ENCODE peak calls at places on chromosome 9, in nine cellular contexts. Y is HT1080; B is foreskin fibroblast; G is stimulated activated CD4-positive, alpha-beta T cell treated with anti-CD3 and anti-CD28 coated beads, Interleukin-1b, Interleukin-23, amount 100 ng/mL, for 1 hour; S is GM20000; P is cardiac septum; I is HCT116; H is DND-41; F is DMS153. Z is an unnamed sample.

GRCh38 chr9:107734231-107735014 is 244.9 kb upstream of the KLF4 start:
- DNase-seq in I (no peak), P (no peak), H (no peak), F (no peak), Y (peak; percentile 51), G (no peak), B (peak; percentile 90), S (no peak), Z (no peak)

GRCh38 chr9:117444466-117444865 is 29.6 kb upstream of the ASTN2 start:
- DNase-seq in S (no peak), Y (no peak), P (no peak), F (no peak), B (no peak), G (no peak), H (no peak), I (no peak), Z (no peak)

GRCh38 chr9:101388507-101388993 is 3.7 kb upstream of the BAAT start:
- DNase-seq in H (no peak), I (no peak), S (no peak), F (no peak), Y (no peak), G (no peak), B (no peak), P (no peak), Z (no peak)

GRCh38 chr9:95058795-95059386 is 258.6 kb downstream of the FANCC start:
- DNase-seq in I (no peak), Y (no peak), S (no peak), B (no peak), P (no peak), H (no peak), F (no peak), G (no peak), Z (no peak)

GRCh38 chr9:109602987-109603386 is 104.9 kb upstream of the PTPN3 start:
- DNase-seq in G (no peak), I (no peak), S (no peak), H (no peak), F (no peak), P (no peak), B (no peak), Y (no peak), Z (no peak)

GRCh38 chr9:105415344-105415980 is 32.4 kb upstream of the FSD1L start:
- DNase-seq in S (peak; percentile 67), B (no peak), H (peak; percentile 61), F (peak; percentile 17), G (peak; percentile 9), Y (peak; percentile 35), I (peak; percentile 50), P (no peak), Z (peak; percentile 35)

GRCh38 chr9:104173020-104173419 is 78.9 kb downstream of the SMC2 start:
- DNase-seq in F (no peak), P (no peak), G (no peak), Y (no peak), I (no peak), S (no peak), H (no peak), B (no peak), Z (no peak)

GRCh38 chr9:124786881-124787573 is 10.1 kb downstream of the OLFML2A start:
- DNase-seq in H (no peak), S (no peak), F (no peak), Y (no peak), I (no peak), P (peak; percentile 62), G (no peak), B (no peak), Z (no peak)

GRCh38 chr9:134968011-134968822 is 50.5 kb upstream of the FCN1 start:
- DNase-seq in Y (peak; percentile 52), S (no peak), P (peak; percentile 61), B (peak; percentile 20), F (no peak), I (no peak), G (no peak), H (no peak), Z (no peak)

GRCh38 chr9:70389642-70390266 is 24.7 kb downstream of the KLF9 start:
- DNase-seq in H (no peak), B (no peak), I (no peak), S (no peak), G (no peak), P (no peak), F (no peak), Y (no peak), Z (no peak)

GRCh38 chr9:114836769-114837168 is 30.9 kb upstream of the TNFSF15 start:
- DNase-seq in Y (peak; percentile 59), P (no peak), F (no peak), G (no peak), B (no peak), H (peak; percentile 8), S (no peak), I (no peak), Z (no peak)

Z was measured in NCI-H2107.